ENCODE peak calls at places on chromosomes 5 and 9, in seven cellular contexts. W, R, E, X, K, S and Z are unnamed samples.

GRCh38 chr5:137615171-137615775 is 116.1 kb upstream of the SPOCK1 start:
- DNase-seq in W (no peak), R (no peak), E (no peak), X (no peak), K (no peak), S (no peak), Z (no peak)

GRCh38 chr9:72038408-72038807 is 22.0 kb downstream of the C9orf57 start:
- DNase-seq in W (no peak), R (no peak), E (no peak), X (no peak), K (peak), S (no peak), Z (no peak)

GRCh38 chr5:175873090-175873454 is 1.7 kb downstream of the CPLX2 start:
- DNase-seq in W (no peak), R (no peak), E (no peak), X (no peak), K (peak), S (peak), Z (peak)

GRCh38 chr9:133773889-133774655 is 35.9 kb upstream of the SARDH start:
- DNase-seq in W (no peak), R (peak), E (no peak), X (no peak), K (no peak), S (no peak), Z (no peak)

GRCh38 chr9:17928228-17928627 is 349.4 kb downstream of the SH3GL2 start:
- DNase-seq in W (no peak), R (no peak), E (no peak), X (no peak), K (no peak), S (no peak), Z (no peak)

GRCh38 chr5:150317048-150318003 is 14.6 kb upstream of the ARSI start:
- DNase-seq in W (peak), R (no peak), E (no peak), X (no peak), K (no peak), S (no peak), Z (peak)

GRCh38 chr5:40166757-40167156 is 513.0 kb upstream of the PTGER4 start:
- DNase-seq in W (no peak), R (no peak), E (no peak), X (no peak), K (no peak), S (no peak), Z (no peak)

GRCh38 chr5:177067491-177067890 is 19.2 kb upstream of the FGFR4 start:
- DNase-seq in W (no peak), R (no peak), E (no peak), X (no peak), K (no peak), S (no peak), Z (no peak)

GRCh38 chr5:41748631-41749030 is 121.6 kb downstream of the OXCT1 start:
- DNase-seq in W (no peak), R (no peak), E (no peak), X (no peak), K (no peak), S (no peak), Z (no peak)

GRCh38 chr9:93325307-93326035 is 126.0 kb upstream of the FAM120A start:
- DNase-seq in W (no peak), R (no peak), E (no peak), X (no peak), K (no peak), S (no peak), Z (no peak)

GRCh38 chr9:131367445-131367844 is 26.4 kb upstream of the PRRC2B start:
- DNase-seq in W (no peak), R (peak), E (no peak), X (no peak), K (no peak), S (no peak), Z (no peak)

GRCh38 chr9:21398955-21399489 is 9.9 kb upstream of the IFNA8 start:
- DNase-seq in W (no peak), R (no peak), E (no peak), X (no peak), K (no peak), S (no peak), Z (no peak)

GRCh38 chr9:121294866-121295661 is 27.1 kb downstream of the GSN start:
- DNase-seq in W (no peak), R (peak), E (no peak), X (peak), K (no peak), S (no peak), Z (no peak)

GRCh38 chr9:127158995-127159801 is 36.8 kb upstream of the ANGPTL2 start:
- DNase-seq in W (no peak), R (no peak), E (no peak), X (no peak), K (no peak), S (no peak), Z (no peak)

GRCh38 chr5:86665984-86666760 is 48.4 kb downstream of the COX7C start:
- DNase-seq in W (no peak), R (no peak), E (no peak), X (no peak), K (no peak), S (no peak), Z (no peak)

GRCh38 chr9:99167120-99167519 is 54.6 kb downstream of the ALG2 start:
- DNase-seq in W (no peak), R (no peak), E (no peak), X (no peak), K (no peak), S (no peak), Z (no peak)

GRCh38 chr5:2888520-2889060 is 137.1 kb upstream of the IRX2 start:
- DNase-seq in W (no peak), R (no peak), E (no peak), X (no peak), K (no peak), S (no peak), Z (no peak)

GRCh38 chr5:105868038-105868775 is 1802.5 kb downstream of the EFNA5 start:
- DNase-seq in W (no peak), R (no peak), E (no peak), X (no peak), K (no peak), S (no peak), Z (no peak)

GRCh38 chr9:131096490-131097258 is at the start of gene AIF1L:
- DNase-seq in W (peak), R (no peak), E (no peak), X (no peak), K (no peak), S (peak), Z (peak)

GRCh38 chr9:137227853-137228514 is 682 bp downstream of the RNF224 start:
- DNase-seq in W (no peak), R (no peak), E (no peak), X (no peak), K (no peak), S (no peak), Z (no peak)

GRCh38 chr5:90878081-90878480 is 319.5 kb downstream of the ADGRV1 start:
- DNase-seq in W (peak), R (no peak), E (no peak), X (peak), K (peak), S (no peak), Z (no peak)

GRCh38 chr5:92594031-92594430 is 987.0 kb downstream of the NR2F1-AS1 start:
- DNase-seq in W (no peak), R (no peak), E (no peak), X (no peak), K (no peak), S (no peak), Z (no peak)

GRCh38 chr9:133880851-133881634 is 111.1 kb downstream of the VAV2 start:
- DNase-seq in W (no peak), R (no peak), E (no peak), X (no peak), K (no peak), S (no peak), Z (no peak)

GRCh38 chr5:73387630-73388370 is 60.8 kb downstream of the FOXD1 start:
- DNase-seq in W (peak), R (no peak), E (peak), X (no peak), K (no peak), S (no peak), Z (no peak)

GRCh38 chr5:138336952-138337684 is 948 bp upstream of the FAM53C start:
- DNase-seq in W (no peak), R (no peak), E (no peak), X (peak), K (peak), S (peak), Z (peak)

GRCh38 chr5:179795049-179795862 is 1.5 kb downstream of the LTC4S start:
- DNase-seq in W (no peak), R (no peak), E (no peak), X (peak), K (peak), S (no peak), Z (peak)

GRCh38 chr9:113597390-113598241 is 134.1 kb downstream of the RGS3 start:
- DNase-seq in W (no peak), R (peak), E (no peak), X (peak), K (peak), S (no peak), Z (no peak)

GRCh38 chr5:93967923-93968322 is 226.5 kb upstream of the POU5F2 start:
- DNase-seq in W (peak), R (no peak), E (no peak), X (no peak), K (no peak), S (no peak), Z (no peak)

GRCh38 chr5:14168793-14169262 is 25.7 kb downstream of the TRIO start:
- DNase-seq in W (no peak), R (no peak), E (no peak), X (no peak), K (no peak), S (no peak), Z (no peak)

GRCh38 chr9:129643706-129644105 is 1.8 kb upstream of the ASB6 start:
- DNase-seq in W (no peak), R (no peak), E (no peak), X (no peak), K (no peak), S (no peak), Z (no peak)

GRCh38 chr5:11400312-11400711 is 503.9 kb downstream of the CTNND2 start:
- DNase-seq in W (no peak), R (no peak), E (no peak), X (no peak), K (no peak), S (no peak), Z (no peak)

GRCh38 chr9:137254624-137255447 is at the start of gene NELFB:
- DNase-seq in W (peak), R (peak), E (peak), X (peak), K (peak), S (peak), Z (peak)

GRCh38 chr5:33530183-33530962 is 89.6 kb downstream of the TARS1 start:
- DNase-seq in W (no peak), R (no peak), E (no peak), X (no peak), K (no peak), S (no peak), Z (no peak)

GRCh38 chr5:132253008-132253441 is 4.5 kb upstream of the PDLIM4 start:
- DNase-seq in W (no peak), R (no peak), E (no peak), X (no peak), K (no peak), S (no peak), Z (no peak)

GRCh38 chr5:113447651-113448050 is 12.9 kb upstream of the TSSK1B start:
- DNase-seq in W (no peak), R (no peak), E (no peak), X (no peak), K (no peak), S (peak), Z (no peak)

GRCh38 chr9:36100532-36100931 is 36.0 kb upstream of the GLIPR2 start:
- DNase-seq in W (no peak), R (no peak), E (no peak), X (no peak), K (no peak), S (no peak), Z (no peak)

GRCh38 chr9:1032181-1032580 is 18.0 kb upstream of the DMRT2 start:
- DNase-seq in W (no peak), R (no peak), E (no peak), X (no peak), K (no peak), S (no peak), Z (no peak)

GRCh38 chr9:129460323-129461261 is 160.3 kb downstream of the C9orf50 start:
- DNase-seq in W (peak), R (peak), E (peak), X (peak), K (peak), S (peak), Z (peak)

DNA sequence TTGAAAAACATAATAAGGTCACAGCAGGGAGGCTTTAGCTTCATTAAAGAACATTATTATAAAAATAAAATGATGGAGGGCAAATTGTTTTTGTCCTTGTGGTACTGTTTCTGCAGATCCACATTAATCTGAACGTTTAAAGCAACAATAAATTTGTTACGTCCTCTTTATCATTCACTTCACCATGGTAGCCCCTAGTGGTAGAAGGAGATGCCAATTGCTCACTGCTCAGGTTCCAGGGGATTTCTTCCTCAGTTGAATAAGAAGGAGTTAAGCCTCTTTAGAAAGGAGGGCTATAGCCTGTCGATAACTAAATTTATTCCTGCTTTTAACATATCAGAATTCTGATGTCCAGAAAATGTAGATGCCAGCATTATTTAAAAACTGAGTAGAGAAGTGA is 692.4 kb downstream of the PTPRD start:
- DNase-seq in W (no peak), R (no peak), E (no peak), X (no peak), K (no peak), S (no peak), Z (no peak)
- TF ChIP-seq CTCF in W (no peak), R (no peak), E (no peak), X (no peak), K (no peak), S (peak), Z (peak)

DNA sequence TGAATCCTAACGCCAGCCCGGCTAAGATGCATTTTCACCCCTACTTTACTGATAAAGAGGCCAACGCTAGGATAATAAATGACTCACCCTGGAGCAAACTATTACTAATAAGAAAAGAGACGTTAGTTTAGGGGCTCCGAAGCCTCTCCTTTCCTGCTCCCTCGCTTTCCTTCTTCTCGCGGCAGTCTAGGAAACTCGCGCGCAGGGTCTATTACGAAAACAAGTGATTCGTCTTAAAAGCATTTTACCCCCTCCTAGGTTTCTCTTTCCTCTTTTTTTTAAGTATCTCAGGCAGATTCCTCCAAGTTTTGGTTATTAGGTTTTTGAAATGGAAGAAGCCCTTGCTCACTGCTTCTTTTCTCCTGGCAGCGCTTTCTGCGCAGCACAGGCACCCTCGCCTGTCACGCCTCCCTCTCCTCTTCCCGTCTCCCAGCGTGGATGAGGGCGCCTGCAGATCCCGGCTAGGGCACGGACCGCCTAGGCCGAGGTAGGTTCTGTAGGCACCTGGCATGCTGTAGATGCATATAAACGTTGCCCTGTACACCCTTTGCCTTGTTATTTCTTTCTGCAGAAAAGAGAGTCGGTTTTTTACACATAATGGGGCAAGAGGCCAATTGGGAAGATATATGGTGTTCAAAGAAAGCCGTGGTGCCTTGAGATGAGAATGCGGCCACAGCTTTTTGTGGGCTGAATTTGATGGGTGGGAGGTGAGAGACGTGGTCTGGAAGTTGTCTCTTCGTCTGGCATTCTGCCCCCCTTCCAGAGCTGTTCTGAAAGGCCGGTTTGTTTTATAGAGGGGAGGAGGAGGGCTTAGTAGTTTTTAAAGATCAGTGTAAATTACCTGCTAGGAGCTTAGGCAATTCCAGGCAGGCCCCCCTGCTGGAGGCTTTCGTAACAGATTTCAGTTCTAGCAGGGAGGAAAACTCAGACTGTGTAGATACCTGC is 981 bp downstream of the GCNT1 start:
- DNase-seq in W (peak), R (no peak), E (no peak), X (peak), K (peak), S (peak), Z (peak)
- TF ChIP-seq CTCF in W (peak), R (no peak), E (no peak), X (no peak), K (no peak), S (peak), Z (peak)

GRCh38 chr5:88883566-88884434 is 816 bp upstream of the MEF2C start:
- DNase-seq in W (peak), R (peak), E (no peak), X (peak), K (peak), S (peak), Z (peak)
- TF ChIP-seq CTCF in W (no peak), R (no peak), E (no peak), X (no peak), K (no peak), S (no peak), Z (no peak)

DNA sequence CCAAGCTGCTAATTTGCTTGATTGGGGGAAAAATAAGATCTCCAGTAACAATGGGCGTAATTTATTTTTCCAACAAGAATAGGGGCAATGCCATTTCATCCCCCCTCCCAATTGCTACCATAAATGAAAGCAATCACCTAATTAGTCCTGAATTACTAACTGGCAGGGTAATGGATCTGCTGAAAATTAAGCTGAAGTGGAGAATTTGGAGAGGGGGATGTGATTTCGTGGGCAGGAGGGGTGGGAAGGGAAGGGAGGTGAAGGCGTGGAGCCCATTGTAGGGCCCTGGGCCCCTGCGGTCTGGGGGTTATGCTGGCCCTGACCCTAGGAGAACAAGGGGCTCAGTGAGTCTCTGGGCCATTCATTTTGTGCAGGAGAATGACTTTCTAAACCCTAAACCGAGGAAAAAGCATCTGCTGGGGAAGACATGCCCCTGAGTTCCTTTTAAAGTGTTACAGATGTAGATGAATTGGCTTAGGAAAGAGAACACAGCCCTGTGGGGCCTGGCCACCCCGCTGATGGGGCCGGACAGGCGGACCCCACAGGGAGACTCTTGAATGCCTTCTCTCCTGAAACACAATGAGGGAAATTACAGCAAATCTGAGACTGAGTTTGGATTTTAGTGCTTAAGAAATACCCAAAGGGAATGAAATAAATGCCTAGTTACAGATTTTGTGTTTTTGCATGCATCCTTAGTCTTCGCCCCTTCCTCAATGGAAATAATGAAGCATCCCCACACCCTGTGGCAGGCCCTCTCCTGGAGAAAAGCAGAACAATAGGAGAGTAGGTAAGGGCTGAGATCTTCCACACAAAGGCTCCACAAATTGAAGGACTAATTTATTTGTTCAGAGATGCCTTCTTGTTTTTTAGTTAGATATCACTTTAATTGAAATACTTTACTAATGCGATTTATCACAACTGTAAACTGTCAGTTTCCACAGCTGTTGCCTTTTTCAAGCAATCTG is 143.2 kb downstream of the PSAT1 start:
- DNase-seq in W (no peak), R (no peak), E (no peak), X (no peak), K (no peak), S (no peak), Z (no peak)
- TF ChIP-seq CTCF in W (no peak), R (no peak), E (no peak), X (no peak), K (no peak), S (no peak), Z (no peak)

GRCh38 chr5:154460172-154460571 is 14.4 kb downstream of the SAP30L start:
- DNase-seq in W (no peak), R (no peak), E (no peak), X (no peak), K (no peak), S (no peak), Z (no peak)

GRCh38 chr5:154459015-154459414 is 13.2 kb downstream of the SAP30L start:
- DNase-seq in W (no peak), R (no peak), E (no peak), X (no peak), K (no peak), S (no peak), Z (no peak)

GRCh38 chr5:154465169-154465568 is 12.9 kb downstream of the HAND1 start:
- DNase-seq in W (no peak), R (no peak), E (no peak), X (no peak), K (no peak), S (no peak), Z (no peak)

GRCh38 chr5:154464435-154464834 is 13.6 kb downstream of the HAND1 start:
- DNase-seq in W (no peak), R (no peak), E (no peak), X (no peak), K (no peak), S (no peak), Z (no peak)

GRCh38 chr5:154461531-154461930 is 15.7 kb downstream of the SAP30L start:
- DNase-seq in W (no peak), R (no peak), E (no peak), X (no peak), K (no peak), S (no peak), Z (no peak)
- TF ChIP-seq CTCF in W (no peak), R (no peak), E (no peak), X (no peak), K (no peak), S (peak), Z (no peak)

GRCh38 chr9:77819672-77820071 is 171.6 kb upstream of the GNA14 start:
- DNase-seq in W (peak), R (no peak), E (no peak), X (no peak), K (no peak), S (no peak), Z (no peak)
- TF ChIP-seq CTCF in W (no peak), R (no peak), E (no peak), X (no peak), K (no peak), S (no peak), Z (no peak)